ENCODE peak calls at places on chromosomes 3 and 15, in six cellular contexts. J is psoas muscle, V is heart right ventricle, X is neural progenitor cell, T is cardiac fibroblast, P is PC-9. R is an unnamed sample.
A peak's percentile ranks its signal among the peaks of the same experiment; 100 is the strongest.

GRCh38 chr15:51134416-51135199 is 39.9 kb upstream of the TNFAIP8L3 start:
- DNase-seq in T (no peak), V (no peak), P (no peak), X (no peak), J (no peak), R (no peak)

GRCh38 chr3:154242766-154243165 is 81.5 kb downstream of the DHX36 start:
- DNase-seq in V (no peak), X (peak; percentile 22), P (no peak), T (peak; percentile 9), J (no peak), R (no peak)

GRCh38 chr3:49813497-49814174 is at the start of gene UBA7:
- DNase-seq in X (no peak), V (peak; percentile 75), P (peak; percentile 49), T (peak; percentile 73), J (peak; percentile 65), R (no peak)

GRCh38 chr3:128075516-128076464 is 23.6 kb downstream of the SEC61A1 start:
- DNase-seq in V (peak; percentile 85), T (peak; percentile 86), X (peak; percentile 95), P (no peak), J (peak; percentile 94), R (peak; percentile 95)

GRCh38 chr3:152073267-152073666 is 195.5 kb upstream of the MBNL1 start:
- DNase-seq in J (no peak), X (no peak), V (no peak), T (peak; percentile 84), P (no peak), R (no peak)

GRCh38 chr15:64566102-64566501 is 105.7 kb downstream of the ZNF609 start:
- DNase-seq in J (no peak), X (no peak), V (no peak), T (no peak), P (no peak), R (no peak)

GRCh38 chr15:45187894-45188830 is at the start of gene SHF:
- DNase-seq in V (peak; percentile 64), J (peak; percentile 74), P (no peak), T (peak; percentile 9), X (peak; percentile 95), R (no peak)

GRCh38 chr3:183370391-183370790 is 58.0 kb downstream of the MCF2L2 start:
- DNase-seq in V (no peak), T (peak; percentile 91), X (no peak), J (no peak), P (no peak), R (no peak)

GRCh38 chr3:150311156-150311555 is 96.9 kb upstream of the TSC22D2 start:
- DNase-seq in P (no peak), T (no peak), J (no peak), V (no peak), X (no peak), R (no peak)

GRCh38 chr3:17033516-17034168 is 148.9 kb downstream of the PLCL2 start:
- DNase-seq in X (no peak), V (no peak), T (no peak), J (no peak), P (no peak), R (no peak)

GRCh38 chr3:159123877-159124276 is 322.0 kb downstream of the MFSD1 start:
- DNase-seq in V (no peak), X (no peak), P (no peak), T (no peak), J (no peak), R (no peak)

GRCh38 chr3:159130108-159130507 is 328.3 kb downstream of the MFSD1 start:
- DNase-seq in P (no peak), T (peak; percentile 38), J (no peak), V (no peak), X (peak; percentile 42), R (no peak)

GRCh38 chr3:159126261-159127020 is 324.6 kb downstream of the MFSD1 start:
- DNase-seq in P (no peak), T (peak; percentile 63), J (no peak), X (no peak), V (no peak), R (no peak)

GRCh38 chr3:159128628-159129027 is 326.8 kb downstream of the MFSD1 start:
- DNase-seq in V (no peak), X (no peak), J (no peak), T (peak; percentile 85), P (peak; percentile 9), R (no peak)

GRCh38 chr3:159127021-159127392 is 325.2 kb downstream of the MFSD1 start:
- DNase-seq in X (no peak), P (no peak), V (no peak), T (no peak), J (no peak), R (no peak)
- H3K4me3 ChIP-seq in X (no peak overlapping the region), P (no peak overlapping the region), V (no peak overlapping the region), T (no peak overlapping the region), J (no peak overlapping the region), R (no peak overlapping the region)

DNA sequence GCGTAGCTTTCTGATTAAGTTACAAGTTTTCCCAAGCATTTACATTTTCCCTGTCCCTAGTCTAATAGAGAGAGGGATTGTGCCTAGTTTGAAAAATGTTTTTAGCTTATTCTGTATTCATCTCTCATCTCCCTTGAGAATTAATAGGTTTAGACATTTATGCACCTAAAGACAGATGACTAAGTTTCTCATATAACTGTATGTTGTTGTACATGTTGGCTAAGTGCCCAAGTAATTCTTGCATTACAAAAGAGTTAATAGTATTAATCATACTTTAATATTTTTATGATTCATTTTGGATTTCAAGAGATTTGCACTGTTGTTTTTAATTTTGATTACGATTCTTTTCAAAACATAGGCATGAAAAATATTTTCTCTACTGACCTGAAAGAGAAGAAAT is 109.0 kb upstream of the TBL1XR1 start:
- DNase-seq in V (no peak), T (peak; percentile 94), J (no peak), X (no peak), P (no peak), R (no peak)
- H3K4me3 ChIP-seq in V (no peak overlapping the region), T (no peak overlapping the region), J (no peak overlapping the region), X (no peak overlapping the region), P (no peak overlapping the region), R (no peak overlapping the region)

DNA sequence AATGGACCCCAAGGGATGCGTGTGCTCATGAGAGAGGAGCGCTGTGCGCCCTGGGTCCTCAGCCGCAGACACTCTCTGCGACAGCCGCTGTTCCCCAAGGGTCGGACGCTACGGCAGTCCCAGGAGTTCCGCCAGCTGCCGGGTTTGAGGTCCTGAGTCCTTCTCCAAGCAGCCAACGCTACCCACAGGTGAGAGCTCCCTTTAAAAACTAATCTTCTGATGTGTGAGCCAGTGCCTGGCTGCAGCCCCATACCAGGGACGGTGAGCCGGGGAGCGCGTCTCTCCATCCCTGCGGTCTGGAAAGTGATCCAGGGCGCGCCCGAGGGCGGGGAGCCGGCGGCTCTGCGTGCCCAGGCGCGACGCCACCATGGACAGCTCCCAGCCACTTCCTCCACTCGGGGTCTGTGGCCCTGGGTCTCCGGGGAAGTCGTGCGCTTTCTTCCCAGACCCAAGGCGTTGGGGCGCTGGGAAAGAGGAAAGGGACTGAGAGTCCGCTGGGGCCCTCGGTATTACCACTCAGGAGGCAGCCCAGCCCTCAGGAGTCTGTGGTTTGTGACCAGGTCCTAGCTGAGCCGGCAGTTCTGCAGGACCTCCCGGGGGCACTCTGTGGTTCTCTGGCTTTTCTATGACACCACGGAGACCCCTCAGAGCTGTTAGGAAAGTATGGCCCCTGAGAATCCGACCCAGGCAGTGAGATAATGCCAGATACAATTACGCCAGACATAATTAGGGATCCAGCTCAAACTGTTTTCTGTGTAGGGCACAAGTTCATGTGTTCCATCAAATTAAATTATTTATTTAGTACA is 1.4 kb downstream of the CEMIP start:
- DNase-seq in T (peak; percentile 57), J (peak; percentile 58), V (peak; percentile 56), X (peak; percentile 92), P (peak; percentile 62), R (peak; percentile 82)
- H3K4me3 ChIP-seq in T (peak overlapping the region; percentile 78), J (peak overlapping the region; percentile 70), V (peak overlapping the region; percentile 40), X (peak overlapping the region; percentile 64), P (peak overlapping the region; percentile 75), R (peak overlapping the region; percentile 51)

GRCh38 chr15:74222705-74223104 is 13.4 kb upstream of the CCDC33 start:
- DNase-seq in X (peak; percentile 55), P (no peak), V (no peak), J (no peak), T (no peak), R (no peak)

GRCh38 chr15:74222231-74222511 is 14.0 kb upstream of the CCDC33 start:
- DNase-seq in V (no peak), P (no peak), J (no peak), X (no peak), T (no peak), R (no peak)

GRCh38 chr15:74218172-74218885 is 15.7 kb upstream of the STRA6 start:
- DNase-seq in V (no peak), X (no peak), J (no peak), P (peak; percentile 57), T (no peak), R (no peak)

GRCh38 chr15:74221399-74222230 is 14.5 kb upstream of the CCDC33 start:
- DNase-seq in X (no peak), P (no peak), J (no peak), V (no peak), T (no peak), R (no peak)

GRCh38 chr15:74220475-74221248 is 15.5 kb upstream of the CCDC33 start:
- DNase-seq in X (no peak), T (no peak), J (no peak), V (no peak), P (no peak), R (no peak)
- H3K4me3 ChIP-seq in X (no peak overlapping the region), T (no peak overlapping the region), J (no peak overlapping the region), V (no peak overlapping the region), P (no peak overlapping the region), R (no peak overlapping the region)

DNA sequence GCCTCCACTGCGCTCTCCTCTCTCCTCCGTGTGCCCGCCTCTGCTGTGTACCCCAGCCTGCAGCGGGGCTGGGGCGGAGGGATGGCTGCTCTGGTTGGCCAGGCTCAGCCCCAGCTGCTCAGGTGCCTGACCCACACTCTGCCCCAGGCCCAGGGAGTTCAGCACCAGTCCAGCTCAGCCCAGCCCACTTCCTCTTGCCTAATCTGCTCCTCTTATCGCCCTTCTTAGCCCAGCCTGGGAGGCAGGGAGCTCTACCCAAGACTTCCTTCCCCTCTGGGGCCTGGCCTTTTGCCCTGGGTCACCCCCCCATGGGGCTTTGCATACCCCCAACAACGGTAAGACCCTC is 1.1 kb upstream of the PLCB2 start:
- DNase-seq in J (no peak), T (no peak), V (no peak), P (no peak), X (no peak), R (peak; percentile 80)
- H3K4me3 ChIP-seq in J (no peak overlapping the region), T (peak overlapping the region; percentile 5), V (peak overlapping the region; percentile 21), P (no peak overlapping the region), X (no peak overlapping the region), R (peak overlapping the region; percentile 51)

DNA sequence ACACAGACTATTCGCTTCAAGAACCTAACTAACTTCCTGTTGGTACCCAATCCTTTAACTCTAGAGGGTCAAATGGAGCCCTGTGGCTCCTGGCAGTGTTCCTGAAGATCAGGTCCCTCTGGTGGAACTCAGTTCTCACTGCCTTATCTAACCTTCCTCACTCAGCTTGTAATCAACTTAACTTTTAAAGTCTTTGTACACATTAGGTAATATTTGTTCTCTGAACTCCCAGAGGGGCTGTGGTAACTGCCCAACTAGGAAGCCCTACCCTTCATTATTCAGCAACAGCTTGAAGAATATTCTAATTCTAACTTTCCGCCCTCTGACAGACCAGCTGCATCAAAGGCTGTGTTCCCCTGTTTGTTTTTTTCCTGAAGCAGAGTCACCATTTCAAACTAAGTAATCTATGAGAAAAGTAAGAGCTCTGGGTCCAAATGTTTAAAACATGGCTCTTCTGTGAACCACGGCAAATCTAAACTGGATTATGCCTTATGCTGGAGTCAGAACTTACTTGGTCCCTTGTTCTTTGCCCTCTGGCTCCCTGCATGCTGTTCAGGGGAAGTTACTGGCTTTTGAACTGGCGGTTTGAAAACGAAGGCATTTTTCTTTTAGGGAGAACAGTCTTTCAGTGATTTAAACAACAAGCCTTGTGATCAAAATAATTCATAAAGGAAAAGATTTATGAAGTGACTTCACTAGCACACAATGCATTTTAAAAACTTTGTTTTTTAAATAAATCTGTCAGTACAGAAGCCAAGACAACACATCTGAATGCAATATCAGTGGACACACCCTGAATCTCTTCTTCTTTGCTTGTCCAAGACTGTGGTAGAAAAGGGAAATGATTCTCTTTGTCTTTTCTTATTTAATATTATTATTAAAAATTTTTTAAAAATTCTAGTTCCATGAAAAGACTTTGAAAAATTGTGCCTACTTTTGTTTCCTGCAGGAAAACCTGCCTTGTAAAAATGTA is 365.6 kb downstream of the TIGIT start:
- DNase-seq in J (peak; percentile 43), P (no peak), T (peak; percentile 48), V (peak; percentile 28), X (peak; percentile 6), R (no peak)
- H3K4me3 ChIP-seq in J (peak overlapping the region; percentile 10), P (no peak overlapping the region), T (no peak overlapping the region), V (no peak overlapping the region), X (no peak overlapping the region), R (no peak overlapping the region)